ENCODE peak calls at places on chromosome 10, in seven cellular contexts. One of them, this sample, is unnamed.

GRCh38 chr10:12465385-12466136 is 116.2 kb downstream of the CAMK1D start:
- DNase-seq in A673: no peak
- DNase-seq in heart left ventricle: no peak
- DNase-seq in lower lobe of right lung: no peak
- DNase-seq in tibial artery: no peak
- DNase-seq in mesendoderm: no peak
- DNase-seq in heart right ventricle: no peak
- DNase-seq in this sample: no peak

GRCh38 chr10:35467186-35467585 is 130.9 kb downstream of the CCNY start:
- DNase-seq in tibial artery: no peak
- DNase-seq in heart right ventricle: no peak
- DNase-seq in mesendoderm: no peak
- DNase-seq in lower lobe of right lung: no peak
- DNase-seq in heart left ventricle: no peak
- DNase-seq in A673: no peak
- DNase-seq in this sample: no peak

GRCh38 chr10:11447571-11447970 is 163.9 kb downstream of the USP6NL start:
- DNase-seq in heart left ventricle: no peak
- DNase-seq in A673: no peak
- DNase-seq in lower lobe of right lung: no peak
- DNase-seq in tibial artery: no peak
- DNase-seq in heart right ventricle: no peak
- DNase-seq in mesendoderm: no peak
- DNase-seq in this sample: no peak

GRCh38 chr10:104045151-104046089 is 40.3 kb downstream of the COL17A1 start:
- DNase-seq in heart left ventricle: no peak
- DNase-seq in heart right ventricle: peak; percentile 38
- DNase-seq in mesendoderm: peak; percentile 87
- DNase-seq in tibial artery: no peak
- DNase-seq in lower lobe of right lung: no peak
- DNase-seq in A673: peak; percentile 31
- DNase-seq in this sample: peak; percentile 29

GRCh38 chr10:29254123-29255046 is 34.5 kb upstream of the LYZL1 start:
- DNase-seq in tibial artery: no peak
- DNase-seq in A673: peak; percentile 74
- DNase-seq in heart left ventricle: peak; percentile 31
- DNase-seq in lower lobe of right lung: no peak
- DNase-seq in heart right ventricle: no peak
- DNase-seq in mesendoderm: peak; percentile 96
- DNase-seq in this sample: no peak

GRCh38 chr10:62373995-62374861 is at the start of gene ZNF365:
- DNase-seq in mesendoderm: peak; percentile 67
- DNase-seq in heart left ventricle: peak; percentile 34
- DNase-seq in tibial artery: peak; percentile 27
- DNase-seq in A673: peak; percentile 61
- DNase-seq in heart right ventricle: peak; percentile 25
- DNase-seq in lower lobe of right lung: peak; percentile 48
- DNase-seq in this sample: peak; percentile 82

GRCh38 chr10:16941865-16942264 is 124.6 kb upstream of the RSU1 start:
- DNase-seq in heart right ventricle: no peak
- DNase-seq in tibial artery: no peak
- DNase-seq in A673: no peak
- DNase-seq in heart left ventricle: no peak
- DNase-seq in lower lobe of right lung: no peak
- DNase-seq in mesendoderm: no peak
- DNase-seq in this sample: no peak

GRCh38 chr10:72336259-72337038 is 18.3 kb downstream of the DNAJB12 start:
- DNase-seq in tibial artery: no peak
- DNase-seq in A673: no peak
- DNase-seq in mesendoderm: no peak
- DNase-seq in lower lobe of right lung: peak; percentile 44
- DNase-seq in heart left ventricle: no peak
- DNase-seq in heart right ventricle: no peak
- DNase-seq in this sample: no peak

GRCh38 chr10:103466734-103467133 is 8.0 kb upstream of the CALHM1 start:
- DNase-seq in lower lobe of right lung: no peak
- DNase-seq in heart right ventricle: no peak
- DNase-seq in tibial artery: no peak
- DNase-seq in heart left ventricle: no peak
- DNase-seq in A673: no peak
- DNase-seq in mesendoderm: peak; percentile 43
- DNase-seq in this sample: no peak

GRCh38 chr10:117373848-117374505 is 1.3 kb downstream of the PDZD8 start:
- DNase-seq in heart right ventricle: peak; percentile 26
- DNase-seq in mesendoderm: peak; percentile 42
- DNase-seq in tibial artery: peak; percentile 60
- DNase-seq in lower lobe of right lung: peak; percentile 78
- DNase-seq in A673: peak; percentile 74
- DNase-seq in heart left ventricle: peak; percentile 46
- DNase-seq in this sample: peak; percentile 37

GRCh38 chr10:132168571-132169030 is 18.1 kb upstream of the DPYSL4 start:
- DNase-seq in A673: no peak
- DNase-seq in heart right ventricle: no peak
- DNase-seq in lower lobe of right lung: peak; percentile 31
- DNase-seq in heart left ventricle: peak; percentile 17
- DNase-seq in mesendoderm: no peak
- DNase-seq in tibial artery: no peak
- DNase-seq in this sample: no peak

GRCh38 chr10:70950062-70950461 is 61.7 kb upstream of the PCBD1 start:
- DNase-seq in A673: no peak
- DNase-seq in heart left ventricle: no peak
- DNase-seq in lower lobe of right lung: no peak
- DNase-seq in heart right ventricle: no peak
- DNase-seq in tibial artery: no peak
- DNase-seq in mesendoderm: no peak
- DNase-seq in this sample: no peak

GRCh38 chr10:115082521-115082920 is 10.6 kb upstream of the ATRNL1 start:
- DNase-seq in heart right ventricle: no peak
- DNase-seq in mesendoderm: no peak
- DNase-seq in lower lobe of right lung: no peak
- DNase-seq in tibial artery: no peak
- DNase-seq in heart left ventricle: no peak
- DNase-seq in A673: no peak
- DNase-seq in this sample: no peak

GRCh38 chr10:102492983-102493382 is 9.5 kb downstream of the ACTR1A start:
- DNase-seq in mesendoderm: no peak
- DNase-seq in heart left ventricle: peak; percentile 66
- DNase-seq in tibial artery: no peak
- DNase-seq in lower lobe of right lung: no peak
- DNase-seq in heart right ventricle: no peak
- DNase-seq in A673: no peak
- DNase-seq in this sample: peak; percentile 28

GRCh38 chr10:108275895-108276685 is 1111.6 kb upstream of the SORCS1 start:
- DNase-seq in heart right ventricle: no peak
- DNase-seq in lower lobe of right lung: no peak
- DNase-seq in mesendoderm: peak; percentile 24
- DNase-seq in heart left ventricle: no peak
- DNase-seq in tibial artery: no peak
- DNase-seq in A673: peak; percentile 4
- DNase-seq in this sample: no peak

GRCh38 chr10:22003111-22003963 is at the start of gene DNAJC1:
- DNase-seq in tibial artery: peak; percentile 97
- DNase-seq in mesendoderm: peak; percentile 99
- DNase-seq in A673: peak; percentile 98
- DNase-seq in heart right ventricle: peak; percentile 98
- DNase-seq in heart left ventricle: peak; percentile 98
- DNase-seq in lower lobe of right lung: peak; percentile 98
- DNase-seq in this sample: peak; percentile 97

GRCh38 chr10:58531084-58531695 is 18.5 kb downstream of the BICC1 start:
- DNase-seq in A673: peak; percentile 78
- DNase-seq in lower lobe of right lung: no peak
- DNase-seq in heart left ventricle: no peak
- DNase-seq in tibial artery: peak; percentile 55
- DNase-seq in mesendoderm: peak; percentile 73
- DNase-seq in heart right ventricle: peak; percentile 32
- DNase-seq in this sample: peak; percentile 9

GRCh38 chr10:29102233-29102632 is 186.6 kb upstream of the LYZL1 start:
- DNase-seq in tibial artery: no peak
- DNase-seq in lower lobe of right lung: no peak
- DNase-seq in A673: peak; percentile 23
- DNase-seq in heart left ventricle: no peak
- DNase-seq in mesendoderm: no peak
- DNase-seq in heart right ventricle: no peak
- DNase-seq in this sample: peak; percentile 19

GRCh38 chr10:8048281-8049008 is 6.0 kb upstream of the GATA3 start:
- DNase-seq in tibial artery: no peak
- DNase-seq in lower lobe of right lung: no peak
- DNase-seq in heart right ventricle: no peak
- DNase-seq in mesendoderm: no peak
- DNase-seq in A673: no peak
- DNase-seq in heart left ventricle: no peak
- DNase-seq in this sample: no peak

GRCh38 chr10:124624456-124624855 is 119.7 kb downstream of the FAM53B start:
- DNase-seq in lower lobe of right lung: no peak
- DNase-seq in A673: no peak
- DNase-seq in tibial artery: no peak
- DNase-seq in mesendoderm: no peak
- DNase-seq in heart right ventricle: no peak
- DNase-seq in heart left ventricle: no peak
- DNase-seq in this sample: no peak

GRCh38 chr10:70198696-70199466 is 28.6 kb upstream of the SAR1A start:
- DNase-seq in tibial artery: no peak
- DNase-seq in heart left ventricle: no peak
- DNase-seq in heart right ventricle: no peak
- DNase-seq in mesendoderm: peak; percentile 46
- DNase-seq in lower lobe of right lung: no peak
- DNase-seq in A673: no peak
- DNase-seq in this sample: no peak

GRCh38 chr10:81920213-81920829 is 45.3 kb downstream of the NRG3 start:
- DNase-seq in heart left ventricle: no peak
- DNase-seq in tibial artery: no peak
- DNase-seq in mesendoderm: peak; percentile 40
- DNase-seq in heart right ventricle: no peak
- DNase-seq in A673: no peak
- DNase-seq in lower lobe of right lung: no peak
- DNase-seq in this sample: no peak

GRCh38 chr10:121070257-121070656 is 219.1 kb downstream of the WDR11 start:
- DNase-seq in heart left ventricle: no peak
- DNase-seq in tibial artery: no peak
- DNase-seq in mesendoderm: peak; percentile 85
- DNase-seq in heart right ventricle: no peak
- DNase-seq in A673: no peak
- DNase-seq in lower lobe of right lung: no peak
- DNase-seq in this sample: no peak
- H3K27ac ChIP-seq in heart left ventricle: no peak overlapping the region
- H3K27ac ChIP-seq in tibial artery: no peak overlapping the region
- H3K27ac ChIP-seq in mesendoderm: no peak overlapping the region
- H3K27ac ChIP-seq in heart right ventricle: no peak overlapping the region
- H3K27ac ChIP-seq in A673: no peak overlapping the region
- H3K27ac ChIP-seq in lower lobe of right lung: peak overlapping the region; percentile 70
- H3K27ac ChIP-seq in this sample: no peak overlapping the region

DNA sequence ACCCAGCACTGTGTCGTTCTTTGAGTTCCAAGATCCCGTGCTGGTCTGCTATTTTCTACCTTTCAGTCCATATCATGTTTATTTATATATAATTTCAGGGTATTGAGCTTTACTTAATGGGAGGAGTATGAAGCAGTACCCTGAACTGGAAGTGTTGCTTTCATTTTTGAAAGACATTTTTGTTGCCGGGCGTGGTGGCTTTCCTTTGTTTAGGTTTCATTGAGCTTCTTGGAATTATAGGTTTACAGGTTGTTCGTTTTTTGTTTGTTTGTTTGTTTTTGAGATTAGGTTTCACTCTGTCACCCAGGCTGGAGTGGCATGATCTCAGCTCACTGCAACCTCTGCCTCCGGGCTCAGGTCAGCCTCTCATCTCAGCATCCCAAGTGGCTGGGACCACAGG is 7.4 kb downstream of the ZNF487 start:
- DNase-seq in heart left ventricle: no peak
- DNase-seq in tibial artery: no peak
- DNase-seq in lower lobe of right lung: no peak
- DNase-seq in heart right ventricle: no peak
- DNase-seq in mesendoderm: no peak
- DNase-seq in A673: no peak
- DNase-seq in this sample: no peak
- H3K27ac ChIP-seq in heart left ventricle: no peak overlapping the region
- H3K27ac ChIP-seq in tibial artery: no peak overlapping the region
- H3K27ac ChIP-seq in lower lobe of right lung: no peak overlapping the region
- H3K27ac ChIP-seq in heart right ventricle: no peak overlapping the region
- H3K27ac ChIP-seq in mesendoderm: no peak overlapping the region
- H3K27ac ChIP-seq in A673: no peak overlapping the region
- H3K27ac ChIP-seq in this sample: no peak overlapping the region

DNA sequence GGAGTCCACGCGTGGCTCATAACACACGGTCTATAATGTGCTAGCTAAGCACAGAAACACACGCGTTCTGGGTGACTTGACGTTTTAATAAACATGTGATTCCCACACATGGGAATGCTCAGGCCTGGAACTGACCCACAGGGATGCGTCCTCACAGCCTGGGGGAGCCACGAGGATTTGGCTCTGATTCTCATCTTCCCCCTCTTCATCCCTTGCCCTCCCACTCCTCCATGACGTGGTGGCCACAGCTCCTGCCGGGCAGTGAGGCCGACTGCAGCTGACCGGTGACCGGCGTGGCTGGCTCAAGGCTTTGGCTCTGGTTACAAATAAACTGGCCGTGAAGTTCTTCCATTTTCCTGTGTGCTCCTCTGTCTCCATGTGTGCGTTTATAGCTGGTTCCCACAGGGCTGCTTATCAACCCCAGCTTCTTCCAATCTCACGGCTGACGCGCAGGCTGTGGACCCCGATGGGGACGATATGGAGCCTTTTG is 40.9 kb upstream of the KLF6 start:
- DNase-seq in lower lobe of right lung: no peak
- DNase-seq in mesendoderm: no peak
- DNase-seq in heart left ventricle: peak; percentile 59
- DNase-seq in tibial artery: no peak
- DNase-seq in A673: no peak
- DNase-seq in heart right ventricle: peak; percentile 62
- DNase-seq in this sample: no peak
- H3K27ac ChIP-seq in lower lobe of right lung: peak overlapping the region; percentile 28
- H3K27ac ChIP-seq in mesendoderm: peak overlapping the region; percentile 18
- H3K27ac ChIP-seq in heart left ventricle: peak overlapping the region; percentile 67
- H3K27ac ChIP-seq in tibial artery: peak overlapping the region; percentile 30
- H3K27ac ChIP-seq in A673: no peak overlapping the region
- H3K27ac ChIP-seq in heart right ventricle: peak overlapping the region; percentile 73
- H3K27ac ChIP-seq in this sample: no peak overlapping the region

GRCh38 chr10:77545585-77545984 is 92.0 kb downstream of the KCNMA1 start:
- DNase-seq in heart left ventricle: no peak
- DNase-seq in lower lobe of right lung: no peak
- DNase-seq in tibial artery: no peak
- DNase-seq in A673: no peak
- DNase-seq in heart right ventricle: no peak
- DNase-seq in mesendoderm: no peak
- DNase-seq in this sample: no peak

GRCh38 chr10:77547651-77548050 is 90.0 kb downstream of the KCNMA1 start:
- DNase-seq in A673: no peak
- DNase-seq in mesendoderm: no peak
- DNase-seq in lower lobe of right lung: no peak
- DNase-seq in heart left ventricle: no peak
- DNase-seq in tibial artery: no peak
- DNase-seq in heart right ventricle: no peak
- DNase-seq in this sample: no peak

GRCh38 chr10:77548157-77548556 is 89.5 kb downstream of the KCNMA1 start:
- DNase-seq in tibial artery: no peak
- DNase-seq in A673: no peak
- DNase-seq in lower lobe of right lung: peak; percentile 74
- DNase-seq in heart left ventricle: no peak
- DNase-seq in mesendoderm: no peak
- DNase-seq in heart right ventricle: no peak
- DNase-seq in this sample: no peak

GRCh38 chr10:77544607-77545006 is 93.0 kb downstream of the KCNMA1 start:
- DNase-seq in mesendoderm: no peak
- DNase-seq in A673: peak; percentile 9
- DNase-seq in tibial artery: no peak
- DNase-seq in heart left ventricle: no peak
- DNase-seq in lower lobe of right lung: no peak
- DNase-seq in heart right ventricle: no peak
- DNase-seq in this sample: no peak

GRCh38 chr10:77546048-77546447 is 91.6 kb downstream of the KCNMA1 start:
- DNase-seq in tibial artery: no peak
- DNase-seq in lower lobe of right lung: no peak
- DNase-seq in mesendoderm: no peak
- DNase-seq in heart right ventricle: no peak
- DNase-seq in heart left ventricle: no peak
- DNase-seq in A673: no peak
- DNase-seq in this sample: no peak
- H3K27ac ChIP-seq in tibial artery: peak overlapping the region; percentile 84
- H3K27ac ChIP-seq in lower lobe of right lung: no peak overlapping the region
- H3K27ac ChIP-seq in mesendoderm: no peak overlapping the region
- H3K27ac ChIP-seq in heart right ventricle: no peak overlapping the region
- H3K27ac ChIP-seq in heart left ventricle: no peak overlapping the region
- H3K27ac ChIP-seq in A673: no peak overlapping the region
- H3K27ac ChIP-seq in this sample: no peak overlapping the region